ENCODE peak calls at places on chromosomes 16 and 17, in four cellular contexts. S, F, P and U are unnamed samples.

GRCh38 chr17:77546772-77547201 is 406.0 kb downstream of the SEC14L1 start:
- DNase-seq in S (no peak), F (no peak), P (no peak), U (peak)

GRCh38 chr17:48626470-48627241 is 498 bp upstream of the HOXB9 start:
- DNase-seq in S (no peak), F (no peak), P (no peak), U (peak)

GRCh38 chr16:87207509-87207908 is 109.7 kb downstream of the C16orf95 start:
- DNase-seq in S (peak), F (no peak), P (no peak), U (no peak)

GRCh38 chr16:22052985-22053384 is 39.4 kb upstream of the VWA3A start:
- DNase-seq in S (no peak), F (no peak), P (no peak), U (no peak)

GRCh38 chr16:10345629-10346028 is 40.2 kb upstream of the ATF7IP2 start:
- DNase-seq in S (no peak), F (no peak), P (no peak), U (no peak)

GRCh38 chr17:49076575-49077384 is 55.8 kb upstream of the B4GALNT2 start:
- DNase-seq in S (no peak), F (no peak), P (no peak), U (no peak)

GRCh38 chr17:77314601-77315000 is 173.8 kb downstream of the SEC14L1 start:
- DNase-seq in S (no peak), F (no peak), P (peak), U (no peak)

GRCh38 chr16:3474136-3474779 is 21.0 kb downstream of the C16orf90 start:
- DNase-seq in S (no peak), F (peak), P (no peak), U (no peak)

GRCh38 chr17:41464682-41465081 is 2.5 kb downstream of the KRT32 start:
- DNase-seq in S (peak), F (peak), P (peak), U (peak)

GRCh38 chr16:23410176-23410575 is 42.8 kb downstream of the COG7 start:
- DNase-seq in S (no peak), F (peak), P (no peak), U (no peak)

GRCh38 chr17:15343749-15344148 is 2.4 kb upstream of the TEKT3 start:
- DNase-seq in S (no peak), F (no peak), P (no peak), U (peak)

GRCh38 chr17:80890551-80890930 is 101.1 kb upstream of the CHMP6 start:
- DNase-seq in S (no peak), F (no peak), P (no peak), U (no peak)

GRCh38 chr16:50548659-50549560 is 714 bp downstream of the NKD1 start:
- DNase-seq in S (no peak), F (peak), P (no peak), U (no peak)

GRCh38 chr16:23359092-23359760 is 57.1 kb downstream of the SCNN1B start:
- DNase-seq in S (no peak), F (no peak), P (no peak), U (no peak)

GRCh38 chr17:42512733-42513251 is 23.2 kb upstream of the NAGLU start:
- DNase-seq in S (no peak), F (no peak), P (no peak), U (no peak)

GRCh38 chr17:67221062-67221998 is 23.7 kb downstream of the HELZ start:
- DNase-seq in S (no peak), F (peak), P (no peak), U (peak)

GRCh38 chr17:16989953-16990860 is 18.3 kb upstream of the TNFRSF13B start:
- DNase-seq in S (no peak), F (no peak), P (no peak), U (no peak)

GRCh38 chr17:16994626-16995025 is 22.7 kb upstream of the TNFRSF13B start:
- DNase-seq in S (no peak), F (no peak), P (no peak), U (no peak)

GRCh38 chr17:16988749-16989229 is 16.9 kb upstream of the TNFRSF13B start:
- DNase-seq in S (no peak), F (no peak), P (no peak), U (no peak)

GRCh38 chr17:16989230-16989952 is 17.5 kb upstream of the TNFRSF13B start:
- DNase-seq in S (no peak), F (no peak), P (no peak), U (no peak)

GRCh38 chr17:16991349-16992009 is 19.6 kb upstream of the TNFRSF13B start:
- DNase-seq in S (no peak), F (peak), P (peak), U (peak)
- H3K4me3 ChIP-seq in S (no peak), F (no peak), P (no peak), U (no peak)

GRCh38 chr17:46908352-46908751 is 14.6 kb upstream of the GOSR2 start:
- DNase-seq in S (no peak), F (no peak), P (no peak), U (no peak)
- H3K4me3 ChIP-seq in S (no peak), F (no peak), P (no peak), U (no peak)

GRCh38 chr16:67928561-67929364 is 2.9 kb downstream of the CTRL start:
- DNase-seq in S (no peak), F (peak), P (peak), U (peak)
- H3K4me3 ChIP-seq in S (no peak), F (no peak), P (no peak), U (no peak)

GRCh38 chr17:27892542-27892865 is 661 bp downstream of the LYRM9 start:
- DNase-seq in S (no peak), F (no peak), P (no peak), U (no peak)

GRCh38 chr17:27895940-27896535 is 2.9 kb upstream of the LYRM9 start:
- DNase-seq in S (no peak), F (no peak), P (no peak), U (no peak)

GRCh38 chr17:27895110-27895895 is 2.1 kb upstream of the LYRM9 start:
- DNase-seq in S (no peak), F (no peak), P (no peak), U (no peak)

GRCh38 chr17:27892866-27893769 is at the start of gene LYRM9:
- DNase-seq in S (peak), F (peak), P (peak), U (peak)

GRCh38 chr17:27893834-27894503 is 804 bp upstream of the LYRM9 start:
- DNase-seq in S (no peak), F (no peak), P (no peak), U (no peak)
- H3K4me3 ChIP-seq in S (no peak), F (no peak), P (peak), U (no peak)

GRCh38 chr16:73063854-73064226 is 15.9 kb upstream of the ZFHX3 start:
- DNase-seq in S (no peak), F (no peak), P (no peak), U (no peak)
- H3K4me3 ChIP-seq in S (no peak), F (no peak), P (peak), U (no peak)

GRCh38 chr17:44002141-44002848 is 2.1 kb upstream of the NAGS start:
- DNase-seq in S (no peak), F (no peak), P (no peak), U (no peak)

GRCh38 chr17:44000871-44001460 is 3.5 kb upstream of the NAGS start:
- DNase-seq in S (no peak), F (no peak), P (no peak), U (no peak)

GRCh38 chr17:44000141-44000860 is 4.1 kb upstream of the NAGS start:
- DNase-seq in S (no peak), F (no peak), P (peak), U (no peak)

GRCh38 chr17:43999024-43999423 is 5.4 kb upstream of the NAGS start:
- DNase-seq in S (no peak), F (no peak), P (no peak), U (no peak)

DNA sequence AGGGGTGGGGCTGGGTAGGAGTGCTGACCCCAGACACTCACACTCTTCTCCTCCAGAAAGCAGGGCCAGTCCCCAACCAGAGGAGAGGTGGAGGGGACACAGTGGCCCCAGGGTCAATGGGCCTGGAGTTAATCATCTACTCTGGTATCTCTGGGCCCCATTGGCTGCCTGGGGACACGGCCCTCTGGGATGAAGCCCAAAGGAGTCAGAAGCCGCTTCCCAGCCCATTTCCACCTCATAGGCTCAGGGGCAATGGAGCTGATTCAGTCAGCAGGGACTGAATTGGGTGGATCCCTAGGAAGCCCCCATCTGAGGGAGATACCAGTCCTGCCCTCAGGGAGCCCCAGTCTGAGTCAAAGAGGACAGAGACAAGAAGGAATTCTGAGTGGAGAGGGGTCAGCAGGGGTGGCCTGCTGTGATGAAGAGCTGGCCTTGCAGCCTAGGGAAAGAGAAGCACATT is 2.9 kb upstream of the NAGS start:
- DNase-seq in S (no peak), F (no peak), P (no peak), U (peak)
- H3K4me3 ChIP-seq in S (no peak), F (no peak), P (no peak), U (no peak)